ENCODE peak calls at places on chromosomes 16 and 17, in five cellular contexts. G is left kidney, Z is psoas muscle, A is GM19239, W is RCC 7860. V is an unnamed sample.

GRCh38 chr16:61798741-61799140 is 237.5 kb downstream of the CDH8 start:
- DNase-seq in W (no peak), G (no peak), Z (no peak), A (no peak), V (no peak)

GRCh38 chr16:48959204-48959603 is 322.4 kb downstream of the CBLN1 start:
- DNase-seq in Z (no peak), A (no peak), W (peak), G (no peak), V (no peak)

GRCh38 chr17:81556175-81556691 is 4.1 kb upstream of the FAAP100 start:
- DNase-seq in W (peak), G (no peak), A (no peak), Z (no peak), V (no peak)

GRCh38 chr17:1504866-1505265 is 11.5 kb downstream of the INPP5K start:
- DNase-seq in Z (no peak), W (no peak), G (no peak), A (no peak), V (no peak)

GRCh38 chr16:27195941-27196595 is 7.3 kb upstream of the KDM8 start:
- DNase-seq in G (no peak), A (no peak), W (no peak), Z (no peak), V (no peak)

GRCh38 chr17:19755821-19756510 is 7.9 kb upstream of the ALDH3A1 start:
- DNase-seq in G (no peak), Z (no peak), A (no peak), W (no peak), V (no peak)

GRCh38 chr16:17470002-17470870 is 524 bp downstream of the XYLT1 start:
- DNase-seq in G (peak), Z (peak), A (peak), W (no peak), V (peak)

GRCh38 chr16:29995330-29995910 is at the start of gene HIRIP3:
- DNase-seq in W (peak), A (peak), Z (peak), G (peak), V (peak)

GRCh38 chr16:56800355-56800754 is 64.7 kb upstream of the SLC12A3 start:
- DNase-seq in Z (no peak), G (no peak), A (no peak), W (peak), V (no peak)

GRCh38 chr17:34146440-34147043 is 108.5 kb upstream of the CCL2 start:
- DNase-seq in Z (no peak), W (peak), G (peak), A (peak), V (no peak)

GRCh38 chr16:9007177-9007794 is 43.6 kb upstream of the USP7 start:
- DNase-seq in G (peak), Z (no peak), A (no peak), W (no peak), V (no peak)

GRCh38 chr17:16377804-16378400 is 3.0 kb upstream of the UBB start:
- DNase-seq in A (no peak), W (no peak), Z (no peak), G (no peak), V (no peak)

GRCh38 chr16:85384831-85385462 is 228.2 kb upstream of the GSE1 start:
- DNase-seq in Z (peak), A (no peak), W (no peak), G (peak), V (no peak)

GRCh38 chr17:22128723-22129122 is 436.4 kb downstream of the KCNJ18 start:
- DNase-seq in Z (no peak), G (no peak), A (no peak), W (no peak), V (no peak)

GRCh38 chr17:16417896-16418683 is 2.7 kb downstream of the TRPV2 start:
- DNase-seq in G (no peak), W (peak), Z (no peak), A (no peak), V (no peak)

GRCh38 chr17:65062168-65062915 is 5.8 kb upstream of the GNA13 start:
- DNase-seq in W (peak), A (no peak), G (no peak), Z (no peak), V (no peak)

V was measured in uterus.